ENCODE peak calls at places on chromosomes 6 and 20, in ten cellular contexts. I, L, H, Z, T, M, A, N, O and W are unnamed samples.

GRCh38 chr6:42095066-42095465 is 44.7 kb downstream of the TAF8 start:
- DNase-seq in I (no peak), L (no peak), H (no peak), Z (no peak), T (no peak), M (no peak), A (no peak), N (no peak), O (no peak), W (no peak)

GRCh38 chr20:44215125-44215524 is 4.6 kb upstream of the OSER1 start:
- DNase-seq in I (peak; percentile 69), L (peak; percentile 74), H (peak; percentile 79), Z (peak; percentile 62), T (peak; percentile 87), M (peak; percentile 57), A (peak; percentile 71), N (peak; percentile 67), O (peak; percentile 71), W (peak; percentile 70)

GRCh38 chr6:159156089-159156488 is 13.1 kb upstream of the FNDC1 start:
- DNase-seq in I (no peak), L (no peak), H (no peak), Z (no peak), T (no peak), M (no peak), A (no peak), N (no peak), O (no peak), W (no peak)

GRCh38 chr6:52514514-52514913 is 62.3 kb downstream of the TRAM2 start:
- DNase-seq in I (no peak), L (peak; percentile 90), H (peak; percentile 75), Z (peak; percentile 81), T (no peak), M (no peak), A (peak; percentile 87), N (no peak), O (peak; percentile 73), W (peak; percentile 80)

GRCh38 chr6:99282479-99283062 is 66.9 kb downstream of the FAXC start:
- DNase-seq in I (no peak), L (peak; percentile 46), H (no peak), Z (peak; percentile 30), T (no peak), M (no peak), A (no peak), N (no peak), O (no peak), W (no peak)

GRCh38 chr6:134123666-134124208 is 71.3 kb upstream of the SLC2A12 start:
- DNase-seq in I (no peak), L (peak; percentile 92), H (no peak), Z (peak; percentile 72), T (no peak), M (peak; percentile 19), A (no peak), N (no peak), O (no peak), W (no peak)

GRCh38 chr20:36528176-36528874 is 13.0 kb upstream of the MYL9 start:
- DNase-seq in I (no peak), L (no peak), H (no peak), Z (no peak), T (no peak), M (no peak), A (no peak), N (no peak), O (no peak), W (no peak)

GRCh38 chr6:70413829-70414494 is 654 bp downstream of the FAM135A start:
- DNase-seq in I (no peak), L (peak; percentile 22), H (no peak), Z (no peak), T (no peak), M (peak; percentile 9), A (no peak), N (peak; percentile 49), O (no peak), W (peak; percentile 27)

DNA sequence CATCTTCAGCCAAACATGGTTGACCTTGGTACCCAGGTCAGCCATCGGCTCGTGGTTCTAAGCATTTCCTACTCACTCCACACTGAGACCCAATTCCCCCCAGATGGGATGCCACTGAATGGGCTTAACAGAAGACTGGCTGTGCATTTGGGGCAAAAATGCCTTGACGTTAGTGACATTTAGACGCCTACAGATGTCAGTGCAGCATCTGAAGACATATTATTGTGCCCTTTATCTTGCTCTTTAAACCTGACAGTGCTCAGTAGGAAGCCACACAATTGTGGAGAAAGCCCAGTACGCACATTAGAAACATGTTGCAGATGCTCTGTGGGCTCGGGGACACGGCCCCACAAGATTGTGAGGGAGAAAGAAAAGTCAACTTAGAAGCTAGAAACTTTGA is 414.7 kb downstream of the PTPRT start:
- DNase-seq in I (no peak), L (no peak), H (no peak), Z (no peak), T (no peak), M (no peak), A (no peak), N (no peak), O (no peak), W (no peak)
- TF ChIP-seq CTCF in I (no peak), L (no peak), H (no peak), Z (no peak), T (no peak), M (no peak), A (no peak), N (no peak), O (no peak), W (no peak)

DNA sequence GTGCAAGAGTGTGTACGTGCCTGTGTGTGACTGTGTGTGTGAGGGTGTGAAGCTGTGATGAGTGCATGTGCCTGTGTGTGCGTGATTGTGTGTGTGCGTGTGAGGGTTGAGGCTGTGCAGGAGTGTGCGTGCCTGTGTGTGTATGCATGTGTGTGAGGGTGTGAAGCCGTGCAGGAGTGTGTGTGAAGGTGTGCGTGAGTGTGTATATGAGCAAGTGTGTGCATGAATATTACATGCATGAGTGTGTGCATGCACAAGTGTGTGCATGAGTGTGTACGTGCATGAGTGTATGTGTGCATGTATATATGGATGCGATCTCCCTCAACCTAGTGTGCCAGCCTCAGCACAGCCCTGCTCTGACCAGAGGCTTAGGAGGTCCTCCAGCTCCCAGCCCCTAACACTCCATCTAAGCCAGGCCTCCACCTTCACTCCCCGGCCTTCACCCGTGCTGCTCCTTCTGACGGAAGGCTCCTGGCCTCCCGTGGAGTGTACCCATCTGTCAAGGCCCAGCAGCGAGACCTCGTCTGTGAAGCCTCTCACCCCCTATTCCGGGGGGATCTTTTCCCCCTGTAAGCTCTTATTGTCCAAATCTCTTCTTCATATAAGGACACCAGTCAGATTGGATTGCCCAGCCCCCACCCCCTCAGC is 19.9 kb upstream of the PHACTR3 start:
- DNase-seq in I (no peak), L (no peak), H (no peak), Z (no peak), T (peak; percentile 30), M (no peak), A (no peak), N (no peak), O (no peak), W (no peak)
- H3K9me3 ChIP-seq in I (peaks cover 7% of the 10 kb centered on the region), L (no peaks in the 10 kb centered on the region), H (no peaks in the 10 kb centered on the region), Z (peaks cover 3% of the 10 kb centered on the region), T (peaks cover 4% of the 10 kb centered on the region), M (peaks cover 5% of the 10 kb centered on the region), A (no peaks in the 10 kb centered on the region), N (no peaks in the 10 kb centered on the region), O (no peaks in the 10 kb centered on the region), W (no peaks in the 10 kb centered on the region)

GRCh38 chr20:64053841-64054661 is 4.6 kb upstream of the SOX18 start:
- DNase-seq in I (no peak), L (peak; percentile 32), H (peak; percentile 78), Z (no peak), T (peak; percentile 90), M (peak; percentile 52), A (peak; percentile 73), N (peak; percentile 70), O (no peak), W (no peak)
- TF ChIP-seq CTCF in I (no peak), L (peak; percentile 12), H (no peak), Z (peak; percentile 32), T (peak; percentile 16), M (peak; percentile 19), A (no peak), N (peak; percentile 27), O (no peak), W (no peak)

DNA sequence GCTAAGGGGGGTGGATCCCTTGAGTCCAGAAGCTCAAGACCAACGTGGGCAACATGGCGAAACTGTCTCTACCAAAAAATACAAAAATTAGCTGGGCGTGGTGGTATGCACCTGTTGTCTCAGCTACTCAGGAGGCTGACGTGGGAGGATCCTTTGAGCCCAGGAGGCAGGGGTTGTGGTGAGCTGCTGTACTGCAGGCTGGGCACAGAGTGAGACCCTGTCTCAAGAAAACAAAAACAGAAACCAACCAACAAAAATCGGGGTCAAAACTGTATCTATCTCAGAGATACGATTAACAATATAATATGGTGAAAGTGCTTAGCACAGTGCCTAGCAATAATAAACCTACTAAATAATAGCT is 20.7 kb upstream of the BCAS1 start:
- DNase-seq in I (no peak), L (no peak), H (no peak), Z (no peak), T (no peak), M (no peak), A (no peak), N (no peak), O (no peak), W (no peak)
- H3K9me3 ChIP-seq in I (no peaks in the 10 kb centered on the region), L (no peaks in the 10 kb centered on the region), H (no peaks in the 10 kb centered on the region), Z (no peaks in the 10 kb centered on the region), T (no peaks in the 10 kb centered on the region), M (no peaks in the 10 kb centered on the region), A (no peaks in the 10 kb centered on the region), N (no peaks in the 10 kb centered on the region), O (no peaks in the 10 kb centered on the region), W (no peaks in the 10 kb centered on the region)